ENCODE peak calls at places on chromosomes 12 and 14, in four cellular contexts. O is dorsolateral prefrontal cortex; X is activated naive CD8-positive, alpha-beta T cell treated with anti-CD3 and anti-CD28 coated beads, Interleukin-2, amount 50 U/mL, for 24 hours; N is astrocyte of the cerebellum. Q is an unnamed sample.

GRCh38 chr14:101980700-101981099 is 16.3 kb downstream of the DYNC1H1 start:
- DNase-seq in X (no peak), O (no peak), N (peak), Q (no peak)

GRCh38 chr14:89214221-89214965 is 202.6 kb downstream of the FOXN3 start:
- DNase-seq in O (peak), X (no peak), N (no peak), Q (no peak)

GRCh38 chr14:100246809-100247428 is 8.0 kb downstream of the YY1 start:
- DNase-seq in X (no peak), O (no peak), N (no peak), Q (no peak)

GRCh38 chr12:62631531-62632520 is 165.2 kb downstream of the MON2 start:
- DNase-seq in O (peak), X (peak), N (peak), Q (peak)

GRCh38 chr14:51929156-51929555 is 60.2 kb upstream of the RTRAF start:
- DNase-seq in X (no peak), N (no peak), O (no peak), Q (no peak)

GRCh38 chr12:3604281-3604680 is 113.3 kb downstream of the PRMT8 start:
- DNase-seq in N (no peak), X (no peak), O (no peak), Q (no peak)

GRCh38 chr14:54975856-54976255 is 51.0 kb downstream of the WDHD1 start:
- DNase-seq in O (no peak), N (no peak), X (no peak), Q (no peak)

GRCh38 chr12:130701402-130701744 is 14.7 kb downstream of the RIMBP2 start:
- DNase-seq in O (no peak), N (no peak), X (no peak), Q (no peak)

GRCh38 chr12:7269273-7269672 is 34.6 kb upstream of the ACSM4 start:
- DNase-seq in O (no peak), X (no peak), N (no peak), Q (no peak)

GRCh38 chr12:64730585-64730964 is 28.6 kb downstream of the GNS start:
- DNase-seq in O (no peak), N (no peak), X (no peak), Q (no peak)

GRCh38 chr12:59381106-59381505 is 214.7 kb upstream of the SLC16A7 start:
- DNase-seq in X (no peak), O (no peak), N (no peak), Q (no peak)

GRCh38 chr14:85601246-85601645 is 71.3 kb downstream of the FLRT2 start:
- DNase-seq in X (no peak), O (no peak), N (no peak), Q (no peak)